ENCODE peak calls at places on chromosomes 7 and 10, in five cellular contexts. E is A549; R is ovary; X is CD8-positive, alpha-beta memory T cell; B is adrenal gland. J is an unnamed sample.

GRCh38 chr10:62224606-62225005 is 44.0 kb downstream of the RTKN2 start:
- DNase-seq in E (no peak), R (no peak), X (no peak), B (no peak), J (peak; percentile 80)

GRCh38 chr7:33243319-33243881 is 114.0 kb downstream of the BBS9 start:
- DNase-seq in E (peak; percentile 36), R (no peak), X (no peak), B (no peak), J (peak; percentile 15)

GRCh38 chr10:86100581-86101061 is 266.0 kb downstream of the GRID1 start:
- DNase-seq in E (peak; percentile 58), R (no peak), X (peak; percentile 22), B (peak; percentile 17), J (peak; percentile 50)

GRCh38 chr10:77037735-77038411 is 599.7 kb downstream of the KCNMA1 start:
- DNase-seq in E (no peak), R (no peak), X (no peak), B (no peak), J (no peak)

GRCh38 chr10:6647811-6648526 is 67.9 kb upstream of the PRKCQ start:
- DNase-seq in E (peak; percentile 59), R (no peak), X (peak; percentile 76), B (peak; percentile 45), J (peak; percentile 80)

GRCh38 chr7:151249732-151250072 is 1.2 kb upstream of the SMARCD3 start:
- DNase-seq in E (peak; percentile 60), R (peak; percentile 85), X (peak; percentile 35), B (peak; percentile 86), J (no peak)

GRCh38 chr10:11326241-11326640 is 285.2 kb downstream of the USP6NL start:
- DNase-seq in E (no peak), R (no peak), X (no peak), B (no peak), J (no peak)

GRCh38 chr10:116418394-116418793 is 9.3 kb upstream of the PNLIPRP3 start:
- DNase-seq in E (no peak), R (no peak), X (no peak), B (no peak), J (no peak)

GRCh38 chr7:40220421-40220911 is 85.7 kb downstream of the SUGCT start:
- DNase-seq in E (no peak), R (no peak), X (no peak), B (no peak), J (no peak)

GRCh38 chr7:125382401-125382800 is 452.8 kb upstream of the POT1 start:
- DNase-seq in E (no peak), R (no peak), X (no peak), B (no peak), J (no peak)

GRCh38 chr10:45374451-45375052 is 536 bp downstream of the ALOX5 start:
- DNase-seq in E (no peak), R (no peak), X (no peak), B (no peak), J (no peak)

GRCh38 chr7:38374507-38374906 is 101.1 kb upstream of the TARP start:
- DNase-seq in E (peak; percentile 39), R (no peak), X (peak; percentile 76), B (peak; percentile 62), J (no peak)

GRCh38 chr10:11631890-11632587 is 20.6 kb upstream of the USP6NL start:
- DNase-seq in E (no peak), R (no peak), X (no peak), B (no peak), J (no peak)

GRCh38 chr10:5812283-5813090 is 747 bp downstream of the GDI2 start:
- DNase-seq in E (peak; percentile 36), R (peak; percentile 40), X (peak; percentile 57), B (peak; percentile 55), J (peak; percentile 73)

GRCh38 chr7:11533229-11533820 is 298.7 kb downstream of the THSD7A start:
- DNase-seq in E (no peak), R (no peak), X (no peak), B (no peak), J (no peak)

GRCh38 chr10:77531441-77532001 is 106.1 kb downstream of the KCNMA1 start:
- DNase-seq in E (peak; percentile 90), R (no peak), X (no peak), B (peak; percentile 85), J (no peak)

GRCh38 chr7:40437936-40438634 is 303.3 kb downstream of the SUGCT start:
- DNase-seq in E (no peak), R (no peak), X (no peak), B (no peak), J (no peak)

GRCh38 chr10:74585231-74586087 is 240.9 kb upstream of the KAT6B start:
- DNase-seq in E (no peak), R (no peak), X (peak; percentile 53), B (peak; percentile 5), J (no peak)

GRCh38 chr10:20596065-20596760 is 300.9 kb downstream of the NEBL start:
- DNase-seq in E (no peak), R (no peak), X (no peak), B (no peak), J (no peak)

GRCh38 chr7:20330797-20331230 is at the start of gene ITGB8:
- DNase-seq in E (peak; percentile 26), R (peak; percentile 48), X (no peak), B (peak; percentile 28), J (no peak)

GRCh38 chr7:43799605-43800004 is 41.1 kb downstream of the BLVRA start:
- DNase-seq in E (no peak), R (no peak), X (no peak), B (no peak), J (no peak)

GRCh38 chr7:126511046-126511445 is 741.7 kb downstream of the GRM8 start:
- DNase-seq in E (no peak), R (no peak), X (no peak), B (no peak), J (no peak)

GRCh38 chr7:19491821-19492452 is 216.9 kb downstream of the POLR1F start:
- DNase-seq in E (peak; percentile 3), R (no peak), X (no peak), B (peak; percentile 8), J (peak; percentile 15)

GRCh38 chr7:112869111-112869774 is 79.0 kb upstream of the TMEM168 start:
- DNase-seq in E (peak; percentile 40), R (no peak), X (peak; percentile 58), B (peak; percentile 10), J (peak; percentile 50)

GRCh38 chr10:78025685-78026364 is 3.5 kb downstream of the POLR3A start:
- DNase-seq in E (no peak), R (no peak), X (no peak), B (no peak), J (no peak)

GRCh38 chr7:129771928-129772479 is 160.5 kb downstream of the NRF1 start:
- DNase-seq in E (no peak), R (no peak), X (no peak), B (no peak), J (no peak)

GRCh38 chr10:75110006-75110632 is 1.3 kb upstream of the SAMD8 start:
- DNase-seq in E (no peak), R (no peak), X (no peak), B (peak; percentile 31), J (no peak)

GRCh38 chr7:29304756-29305155 is 110.2 kb downstream of the CHN2 start:
- DNase-seq in E (no peak), R (no peak), X (no peak), B (peak; percentile 63), J (no peak)

GRCh38 chr10:100103581-100103980 is 21.9 kb upstream of the CPN1 start:
- DNase-seq in E (no peak), R (no peak), X (no peak), B (no peak), J (no peak)

GRCh38 chr10:18079665-18080295 is 60.4 kb upstream of the CACNB2 start:
- DNase-seq in E (no peak), R (no peak), X (no peak), B (no peak), J (no peak)

GRCh38 chr7:142376356-142376997 is 118.6 kb upstream of the PRSS58 start:
- DNase-seq in E (no peak), R (no peak), X (no peak), B (no peak), J (no peak)
- H3K4me3 ChIP-seq in E (no peak overlapping the region), R (no peak overlapping the region), X (no peak overlapping the region), B (no peak overlapping the region), J (no peak overlapping the region)

GRCh38 chr10:69866246-69866687 is 64.6 kb downstream of the COL13A1 start:
- DNase-seq in E (no peak), R (no peak), X (no peak), B (no peak), J (no peak)

GRCh38 chr10:69867699-69868558 is 66.2 kb downstream of the COL13A1 start:
- DNase-seq in E (no peak), R (no peak), X (no peak), B (no peak), J (no peak)

GRCh38 chr10:69868821-69869220 is 67.1 kb downstream of the COL13A1 start:
- DNase-seq in E (no peak), R (no peak), X (no peak), B (no peak), J (no peak)

GRCh38 chr10:69865450-69865849 is 63.7 kb downstream of the COL13A1 start:
- DNase-seq in E (no peak), R (no peak), X (no peak), B (no peak), J (no peak)

GRCh38 chr10:69866688-69867461 is 65.2 kb downstream of the COL13A1 start:
- DNase-seq in E (no peak), R (peak; percentile 59), X (no peak), B (peak; percentile 30), J (no peak)
- H3K4me3 ChIP-seq in E (no peak overlapping the region), R (no peak overlapping the region), X (no peak overlapping the region), B (peak overlapping the region; percentile 4), J (no peak overlapping the region)

GRCh38 chr10:93995598-93996271 is 2.0 kb downstream of the PLCE1 start:
- DNase-seq in E (no peak), R (no peak), X (no peak), B (no peak), J (no peak)

GRCh38 chr10:94002156-94002555 is 8.4 kb downstream of the PLCE1 start:
- DNase-seq in E (no peak), R (no peak), X (no peak), B (no peak), J (no peak)

GRCh38 chr10:93997546-93997945 is 3.8 kb downstream of the PLCE1 start:
- DNase-seq in E (no peak), R (no peak), X (no peak), B (no peak), J (no peak)

GRCh38 chr10:94000638-94001420 is 7.1 kb downstream of the PLCE1 start:
- DNase-seq in E (no peak), R (no peak), X (no peak), B (no peak), J (peak; percentile 47)

GRCh38 chr10:93999401-93999851 is 5.7 kb downstream of the PLCE1 start:
- DNase-seq in E (no peak), R (peak; percentile 83), X (no peak), B (peak; percentile 13), J (no peak)
- H3K4me3 ChIP-seq in E (no peak overlapping the region), R (no peak overlapping the region), X (no peak overlapping the region), B (no peak overlapping the region), J (no peak overlapping the region)

DNA sequence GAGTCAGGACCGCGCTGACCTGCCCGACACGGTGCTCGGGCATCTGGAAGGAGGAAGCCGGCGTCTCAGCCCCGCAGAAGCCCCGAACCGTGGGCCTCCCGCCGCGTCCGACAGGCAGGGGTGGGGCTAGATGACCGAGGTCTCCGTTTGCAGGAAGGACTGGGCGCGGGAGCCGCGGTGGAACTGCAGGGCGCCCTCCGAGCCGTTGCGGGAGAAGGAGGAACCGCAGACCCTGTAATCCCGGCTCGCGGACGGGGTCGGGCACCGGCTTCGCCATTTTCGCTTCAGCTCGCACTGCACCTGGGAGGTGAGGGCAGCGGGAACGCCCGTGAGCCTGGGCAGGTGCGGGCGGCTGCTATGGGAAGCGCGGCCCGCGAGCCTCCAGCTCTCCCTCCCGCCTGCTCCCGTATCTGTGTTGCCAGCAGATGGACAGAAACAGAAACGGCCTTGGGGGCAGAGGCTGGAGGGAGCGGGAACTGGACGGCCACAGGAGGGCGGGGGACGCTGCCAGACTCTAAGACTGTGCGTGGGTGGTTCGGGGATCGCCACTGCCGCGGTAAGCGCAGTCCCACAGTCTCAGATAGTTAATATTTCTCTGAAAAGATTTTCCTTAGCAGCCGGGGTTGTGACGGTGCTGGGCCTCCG is 114.1 kb downstream of the VIPR2 start:
- DNase-seq in E (peak; percentile 83), R (peak; percentile 81), X (no peak), B (peak; percentile 77), J (peak; percentile 76)
- H3K4me3 ChIP-seq in E (peak overlapping the region; percentile 53), R (peak overlapping the region; percentile 41), X (no peak overlapping the region), B (peak overlapping the region; percentile 60), J (peak overlapping the region; percentile 39)